ENCODE peak calls at places on chromosomes 3 and 15, in four cellular contexts. A is K562, F is HepG2, J is GM12878. C is an unnamed sample.

GRCh38 chr15:68584704-68585573 is 6.1 kb downstream of the CORO2B start:
- DNase-seq in A (no peak), F (no peak), J (no peak), C (no peak)

GRCh38 chr15:91302588-91303439 is 202.8 kb downstream of the SV2B start:
- DNase-seq in A (peak), F (peak), J (peak), C (peak)

GRCh38 chr3:48410205-48411040 is 19.5 kb downstream of the PLXNB1 start:
- DNase-seq in A (no peak), F (no peak), J (no peak), C (no peak)

GRCh38 chr3:51777985-51778384 is 1.1 kb downstream of the IQCF6 start:
- DNase-seq in A (no peak), F (no peak), J (no peak), C (no peak)

GRCh38 chr15:41940441-41940857 is 31.9 kb downstream of the EHD4 start:
- DNase-seq in A (no peak), F (peak), J (no peak), C (no peak)

GRCh38 chr3:151491525-151491924 is 30.7 kb upstream of the IGSF10 start:
- DNase-seq in A (no peak), F (no peak), J (no peak), C (no peak)

GRCh38 chr15:101531170-101531569 is 41.7 kb upstream of the PCSK6 start:
- DNase-seq in A (no peak), F (no peak), J (no peak), C (peak)

GRCh38 chr15:48046813-48047483 is 73.8 kb upstream of the SLC24A5 start:
- DNase-seq in A (no peak), F (no peak), J (no peak), C (no peak)

GRCh38 chr3:123338021-123338619 is 110.8 kb downstream of the ADCY5 start:
- DNase-seq in A (no peak), F (no peak), J (no peak), C (no peak)

GRCh38 chr3:44874308-44874707 is at the start of gene TGM4:
- DNase-seq in A (no peak), F (no peak), J (no peak), C (no peak)

GRCh38 chr3:98817546-98817945 is 54.4 kb downstream of the ST3GAL6 start:
- DNase-seq in A (peak), F (peak), J (no peak), C (peak)

GRCh38 chr3:187567741-187568140 is 102.5 kb downstream of the SST start:
- DNase-seq in A (no peak), F (peak), J (no peak), C (no peak)

GRCh38 chr15:28100516-28101195 is 1.5 kb upstream of the OCA2 start:
- DNase-seq in A (no peak), F (no peak), J (no peak), C (no peak)

GRCh38 chr15:43274136-43274535 is 7.4 kb upstream of the TGM5 start:
- DNase-seq in A (no peak), F (no peak), J (no peak), C (no peak)

GRCh38 chr3:186097663-186098451 is 11.0 kb downstream of the ETV5 start:
- DNase-seq in A (peak), F (peak), J (no peak), C (peak)

GRCh38 chr3:18135083-18135814 is 289.9 kb downstream of the SATB1 start:
- DNase-seq in A (no peak), F (no peak), J (no peak), C (no peak)

GRCh38 chr15:80526556-80527340 is 122.6 kb downstream of the ARNT2 start:
- DNase-seq in A (no peak), F (no peak), J (no peak), C (no peak)

GRCh38 chr3:25820372-25820771 is 30.5 kb downstream of the OXSM start:
- DNase-seq in A (no peak), F (no peak), J (no peak), C (no peak)
- TF ChIP-seq TARDBP in A (no peak), F (no peak), J (no peak), C (no peak)

DNA sequence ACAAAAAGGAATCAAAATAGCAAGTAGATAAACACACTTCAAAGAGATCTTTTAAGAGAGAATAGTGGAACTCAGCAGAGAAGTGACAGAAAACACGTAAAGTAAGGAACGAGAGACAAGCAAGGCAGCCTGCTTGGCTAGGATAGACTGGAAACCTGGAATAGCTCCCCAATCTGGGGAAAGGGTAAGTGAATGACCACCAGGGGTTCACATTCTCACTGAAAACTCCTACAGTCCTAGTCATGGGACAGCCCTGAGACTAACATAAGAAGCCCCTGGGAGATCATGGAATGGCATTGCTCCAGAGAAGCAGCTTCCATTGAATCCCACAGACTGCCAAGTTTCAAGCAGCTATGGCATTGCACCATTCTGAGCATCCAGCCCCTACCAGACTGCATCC is 363.6 kb upstream of the ARPP21 start:
- DNase-seq in A (no peak), F (no peak), J (no peak), C (no peak)
- TF ChIP-seq BHLHE40 in A (no peak), F (no peak), J (no peak), C (no peak)

DNA sequence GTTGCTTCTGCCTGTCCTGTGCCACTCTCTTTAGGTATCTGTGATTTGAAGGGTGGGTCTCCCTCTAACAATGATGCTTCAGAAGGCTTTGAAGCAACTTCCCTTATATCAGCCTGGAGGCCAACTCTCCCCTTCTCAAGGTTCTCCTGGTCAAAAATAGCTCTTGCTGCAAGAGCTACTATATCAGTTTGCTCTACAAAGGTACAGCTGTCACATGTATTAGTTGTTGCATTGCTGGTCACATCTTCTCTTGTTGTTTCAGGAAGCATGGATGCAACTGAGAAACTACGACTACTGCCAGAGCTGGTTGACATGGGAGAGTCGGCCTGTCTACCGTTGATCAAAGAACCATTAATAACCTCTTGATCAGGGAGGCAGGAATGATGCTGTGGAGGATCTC is 38.3 kb downstream of the USF3 start:
- DNase-seq in A (no peak), F (no peak), J (no peak), C (no peak)
- TF ChIP-seq TARDBP in A (no peak), F (no peak), J (no peak), C (no peak)

GRCh38 chr3:25592510-25592968 is 72.2 kb downstream of the TOP2B start:
- DNase-seq in A (peak), F (peak), J (no peak), C (peak)
- TF ChIP-seq BHLHE40 in A (no peak), F (no peak), J (no peak), C (no peak)

GRCh38 chr3:23073721-23074300 is 129.3 kb upstream of the UBE2E2 start:
- DNase-seq in A (no peak), F (no peak), J (no peak), C (no peak)

GRCh38 chr3:23075478-23075877 is 127.6 kb upstream of the UBE2E2 start:
- DNase-seq in A (no peak), F (no peak), J (no peak), C (no peak)

GRCh38 chr3:23079976-23080375 is 123.2 kb upstream of the UBE2E2 start:
- DNase-seq in A (no peak), F (no peak), J (no peak), C (no peak)

GRCh38 chr3:23077126-23077525 is 126.0 kb upstream of the UBE2E2 start:
- DNase-seq in A (no peak), F (no peak), J (no peak), C (no peak)

DNA sequence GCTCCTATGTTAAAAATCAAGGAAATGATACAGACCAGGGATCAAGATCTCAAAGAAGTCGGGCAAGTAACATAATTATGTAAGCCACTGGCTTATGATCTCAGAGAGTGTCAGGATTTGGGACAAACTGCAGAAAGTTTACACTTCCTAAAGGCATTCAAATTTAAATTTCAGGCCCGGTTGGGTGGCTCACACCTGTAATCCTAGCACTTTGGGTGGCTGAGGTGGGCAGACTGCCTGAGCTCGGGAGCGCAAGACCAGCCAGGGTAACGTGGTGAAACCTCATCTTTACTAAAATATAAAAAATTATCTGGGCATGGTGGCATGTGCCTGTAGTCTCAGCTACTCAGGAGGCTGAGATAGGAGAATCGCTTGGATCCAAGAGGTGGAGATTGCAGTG is 124.4 kb upstream of the UBE2E2 start:
- DNase-seq in A (no peak), F (no peak), J (no peak), C (no peak)
- TF ChIP-seq TARDBP in A (no peak), F (no peak), J (no peak), C (no peak)

DNA sequence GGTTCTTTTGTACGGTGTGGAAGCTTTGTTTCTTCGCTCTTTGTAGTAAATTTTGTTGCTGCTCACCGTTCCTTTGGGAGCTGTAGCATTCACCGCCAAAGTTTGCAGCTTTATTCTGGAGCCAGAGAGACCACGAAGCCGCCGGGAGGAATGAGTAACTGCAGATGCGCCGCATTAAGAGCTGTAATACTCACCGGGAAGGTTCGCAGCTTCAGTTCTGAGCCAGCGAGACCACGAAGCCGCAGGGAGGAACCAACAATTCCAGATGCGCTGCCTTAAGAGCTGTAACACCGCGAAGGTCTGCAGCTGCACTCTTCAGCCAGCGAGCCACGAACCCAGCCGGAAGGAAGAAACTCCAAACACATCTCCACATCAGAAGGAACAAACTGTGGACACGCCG is 56.0 kb upstream of the DYNC1LI1 start:
- DNase-seq in A (no peak), F (no peak), J (no peak), C (no peak)
- TF ChIP-seq BHLHE40 in A (no peak), F (no peak), J (no peak), C (no peak)

GRCh38 chr3:37071921-37072320 is 78.6 kb downstream of the MLH1 start:
- DNase-seq in A (no peak), F (no peak), J (no peak), C (no peak)
- TF ChIP-seq TARDBP in A (no peak), F (no peak), J (no peak), C (no peak)

GRCh38 chr3:139499536-139499935 is 23.2 kb upstream of the RBP2 start:
- DNase-seq in A (no peak), F (no peak), J (no peak), C (no peak)
- TF ChIP-seq BHLHE40 in A (no peak), F (no peak), J (no peak), C (no peak)

C was measured in HEK293T.